ENCODE peak calls at places on chromosomes 11 and 22, in nine cellular contexts. One of them, this sample, is unnamed. For H3K27me3, the result is how much of the 10 kb centered on the place peaks cover.

GRCh38 chr11:64127267-64128072 is 38.4 kb downstream of the MACROD1 start:
- DNase-seq in ovary: no peak
- DNase-seq in mesendoderm: peak
- DNase-seq in CD4-positive, alpha-beta memory T cell: no peak
- DNase-seq in psoas muscle: no peak
- DNase-seq in adipocyte: no peak
- DNase-seq in mesenchymal stem cell: no peak
- DNase-seq in IMR-90: no peak
- DNase-seq in right cardiac atrium: no peak
- DNase-seq in this sample: no peak

GRCh38 chr22:31020334-31020733 is 51.3 kb downstream of the TUG1 start:
- DNase-seq in ovary: no peak
- DNase-seq in mesendoderm: peak
- DNase-seq in CD4-positive, alpha-beta memory T cell: no peak
- DNase-seq in psoas muscle: no peak
- DNase-seq in adipocyte: no peak
- DNase-seq in mesenchymal stem cell: no peak
- DNase-seq in IMR-90: no peak
- DNase-seq in right cardiac atrium: no peak
- DNase-seq in this sample: no peak

GRCh38 chr22:35739642-35740041 is 22.0 kb downstream of the APOL5 start:
- DNase-seq in ovary: no peak
- DNase-seq in mesendoderm: peak
- DNase-seq in CD4-positive, alpha-beta memory T cell: no peak
- DNase-seq in psoas muscle: no peak
- DNase-seq in adipocyte: no peak
- DNase-seq in mesenchymal stem cell: peak
- DNase-seq in IMR-90: no peak
- DNase-seq in right cardiac atrium: no peak
- DNase-seq in this sample: no peak

GRCh38 chr11:64291746-64292457 is 800 bp downstream of the KCNK4 start:
- DNase-seq in ovary: no peak
- DNase-seq in mesendoderm: no peak
- DNase-seq in CD4-positive, alpha-beta memory T cell: no peak
- DNase-seq in psoas muscle: peak
- DNase-seq in adipocyte: peak
- DNase-seq in mesenchymal stem cell: no peak
- DNase-seq in IMR-90: no peak
- DNase-seq in right cardiac atrium: no peak
- DNase-seq in this sample: no peak

GRCh38 chr11:1834132-1834610 is 619 bp upstream of the SYT8 start:
- DNase-seq in ovary: peak
- DNase-seq in mesendoderm: no peak
- DNase-seq in CD4-positive, alpha-beta memory T cell: peak
- DNase-seq in psoas muscle: no peak
- DNase-seq in adipocyte: no peak
- DNase-seq in mesenchymal stem cell: no peak
- DNase-seq in IMR-90: no peak
- DNase-seq in right cardiac atrium: no peak
- DNase-seq in this sample: no peak

GRCh38 chr11:100687630-100688395 is 725 bp downstream of the ARHGAP42 start:
- DNase-seq in ovary: peak
- DNase-seq in mesendoderm: peak
- DNase-seq in CD4-positive, alpha-beta memory T cell: no peak
- DNase-seq in psoas muscle: peak
- DNase-seq in adipocyte: peak
- DNase-seq in mesenchymal stem cell: peak
- DNase-seq in IMR-90: peak
- DNase-seq in right cardiac atrium: no peak
- DNase-seq in this sample: peak

GRCh38 chr22:43209523-43209890 is 22.6 kb upstream of the TTLL12 start:
- DNase-seq in ovary: no peak
- DNase-seq in mesendoderm: no peak
- DNase-seq in CD4-positive, alpha-beta memory T cell: no peak
- DNase-seq in psoas muscle: peak
- DNase-seq in adipocyte: no peak
- DNase-seq in mesenchymal stem cell: no peak
- DNase-seq in IMR-90: no peak
- DNase-seq in right cardiac atrium: no peak
- DNase-seq in this sample: no peak

GRCh38 chr11:97683733-97684132 is 1293.9 kb downstream of the JRKL start:
- DNase-seq in ovary: no peak
- DNase-seq in mesendoderm: peak
- DNase-seq in CD4-positive, alpha-beta memory T cell: no peak
- DNase-seq in psoas muscle: no peak
- DNase-seq in adipocyte: no peak
- DNase-seq in mesenchymal stem cell: no peak
- DNase-seq in IMR-90: no peak
- DNase-seq in right cardiac atrium: no peak
- DNase-seq in this sample: peak

GRCh38 chr11:112659185-112659584 is 302.0 kb upstream of the NCAM1 start:
- DNase-seq in ovary: no peak
- DNase-seq in mesendoderm: no peak
- DNase-seq in CD4-positive, alpha-beta memory T cell: no peak
- DNase-seq in psoas muscle: no peak
- DNase-seq in adipocyte: no peak
- DNase-seq in mesenchymal stem cell: no peak
- DNase-seq in IMR-90: no peak
- DNase-seq in right cardiac atrium: no peak
- DNase-seq in this sample: peak

GRCh38 chr11:114058871-114059277 is 637 bp upstream of the ZBTB16 start:
- DNase-seq in ovary: peak
- DNase-seq in mesendoderm: no peak
- DNase-seq in CD4-positive, alpha-beta memory T cell: no peak
- DNase-seq in psoas muscle: peak
- DNase-seq in adipocyte: peak
- DNase-seq in mesenchymal stem cell: peak
- DNase-seq in IMR-90: no peak
- DNase-seq in right cardiac atrium: peak
- DNase-seq in this sample: no peak

GRCh38 chr11:114058026-114058706 is 1.3 kb upstream of the ZBTB16 start:
- DNase-seq in ovary: peak
- DNase-seq in mesendoderm: peak
- DNase-seq in CD4-positive, alpha-beta memory T cell: no peak
- DNase-seq in psoas muscle: peak
- DNase-seq in adipocyte: no peak
- DNase-seq in mesenchymal stem cell: peak
- DNase-seq in IMR-90: no peak
- DNase-seq in right cardiac atrium: no peak
- DNase-seq in this sample: no peak

GRCh38 chr11:114057147-114057546 is 2.4 kb upstream of the ZBTB16 start:
- DNase-seq in ovary: peak
- DNase-seq in mesendoderm: no peak
- DNase-seq in CD4-positive, alpha-beta memory T cell: no peak
- DNase-seq in psoas muscle: no peak
- DNase-seq in adipocyte: no peak
- DNase-seq in mesenchymal stem cell: no peak
- DNase-seq in IMR-90: no peak
- DNase-seq in right cardiac atrium: peak
- DNase-seq in this sample: no peak

GRCh38 chr11:114056409-114056808 is 3.1 kb upstream of the ZBTB16 start:
- DNase-seq in ovary: no peak
- DNase-seq in mesendoderm: no peak
- DNase-seq in CD4-positive, alpha-beta memory T cell: no peak
- DNase-seq in psoas muscle: no peak
- DNase-seq in adipocyte: no peak
- DNase-seq in mesenchymal stem cell: no peak
- DNase-seq in IMR-90: no peak
- DNase-seq in right cardiac atrium: no peak
- DNase-seq in this sample: no peak

GRCh38 chr11:114057605-114058004 is 1.9 kb upstream of the ZBTB16 start:
- DNase-seq in ovary: no peak
- DNase-seq in mesendoderm: no peak
- DNase-seq in CD4-positive, alpha-beta memory T cell: no peak
- DNase-seq in psoas muscle: no peak
- DNase-seq in adipocyte: no peak
- DNase-seq in mesenchymal stem cell: no peak
- DNase-seq in IMR-90: no peak
- DNase-seq in right cardiac atrium: no peak
- DNase-seq in this sample: no peak
- H3K27me3 ChIP-seq in ovary: under half
- H3K27me3 ChIP-seq in mesendoderm: half or more
- H3K27me3 ChIP-seq in CD4-positive, alpha-beta memory T cell: under half
- H3K27me3 ChIP-seq in psoas muscle: under half
- H3K27me3 ChIP-seq in adipocyte: under half
- H3K27me3 ChIP-seq in mesenchymal stem cell: half or more
- H3K27me3 ChIP-seq in IMR-90: half or more
- H3K27me3 ChIP-seq in right cardiac atrium: under half
- H3K27me3 ChIP-seq in this sample: under half

GRCh38 chr11:7088921-7089320 is at the start of gene RBMXL2:
- DNase-seq in ovary: no peak
- DNase-seq in mesendoderm: no peak
- DNase-seq in CD4-positive, alpha-beta memory T cell: no peak
- DNase-seq in psoas muscle: peak
- DNase-seq in adipocyte: no peak
- DNase-seq in mesenchymal stem cell: no peak
- DNase-seq in IMR-90: no peak
- DNase-seq in right cardiac atrium: peak
- DNase-seq in this sample: no peak
- H3K27me3 ChIP-seq in ovary: under half
- H3K27me3 ChIP-seq in mesendoderm: under half
- H3K27me3 ChIP-seq in CD4-positive, alpha-beta memory T cell: under half
- H3K27me3 ChIP-seq in psoas muscle: under half
- H3K27me3 ChIP-seq in adipocyte: under half
- H3K27me3 ChIP-seq in mesenchymal stem cell: under half
- H3K27me3 ChIP-seq in IMR-90: under half
- H3K27me3 ChIP-seq in right cardiac atrium: under half
- H3K27me3 ChIP-seq in this sample: under half

GRCh38 chr11:114972105-114972504 is 293.8 kb downstream of the NXPE2 start:
- DNase-seq in ovary: no peak
- DNase-seq in mesendoderm: no peak
- DNase-seq in CD4-positive, alpha-beta memory T cell: no peak
- DNase-seq in psoas muscle: no peak
- DNase-seq in adipocyte: no peak
- DNase-seq in mesenchymal stem cell: no peak
- DNase-seq in IMR-90: no peak
- DNase-seq in right cardiac atrium: no peak
- DNase-seq in this sample: no peak

GRCh38 chr11:114970908-114971645 is 292.8 kb downstream of the NXPE2 start:
- DNase-seq in ovary: no peak
- DNase-seq in mesendoderm: no peak
- DNase-seq in CD4-positive, alpha-beta memory T cell: no peak
- DNase-seq in psoas muscle: no peak
- DNase-seq in adipocyte: no peak
- DNase-seq in mesenchymal stem cell: no peak
- DNase-seq in IMR-90: no peak
- DNase-seq in right cardiac atrium: no peak
- DNase-seq in this sample: no peak
- H3K27me3 ChIP-seq in ovary: under half
- H3K27me3 ChIP-seq in mesendoderm: under half
- H3K27me3 ChIP-seq in CD4-positive, alpha-beta memory T cell: under half
- H3K27me3 ChIP-seq in psoas muscle: under half
- H3K27me3 ChIP-seq in adipocyte: under half
- H3K27me3 ChIP-seq in mesenchymal stem cell: under half
- H3K27me3 ChIP-seq in IMR-90: under half
- H3K27me3 ChIP-seq in right cardiac atrium: under half
- H3K27me3 ChIP-seq in this sample: under half

DNA sequence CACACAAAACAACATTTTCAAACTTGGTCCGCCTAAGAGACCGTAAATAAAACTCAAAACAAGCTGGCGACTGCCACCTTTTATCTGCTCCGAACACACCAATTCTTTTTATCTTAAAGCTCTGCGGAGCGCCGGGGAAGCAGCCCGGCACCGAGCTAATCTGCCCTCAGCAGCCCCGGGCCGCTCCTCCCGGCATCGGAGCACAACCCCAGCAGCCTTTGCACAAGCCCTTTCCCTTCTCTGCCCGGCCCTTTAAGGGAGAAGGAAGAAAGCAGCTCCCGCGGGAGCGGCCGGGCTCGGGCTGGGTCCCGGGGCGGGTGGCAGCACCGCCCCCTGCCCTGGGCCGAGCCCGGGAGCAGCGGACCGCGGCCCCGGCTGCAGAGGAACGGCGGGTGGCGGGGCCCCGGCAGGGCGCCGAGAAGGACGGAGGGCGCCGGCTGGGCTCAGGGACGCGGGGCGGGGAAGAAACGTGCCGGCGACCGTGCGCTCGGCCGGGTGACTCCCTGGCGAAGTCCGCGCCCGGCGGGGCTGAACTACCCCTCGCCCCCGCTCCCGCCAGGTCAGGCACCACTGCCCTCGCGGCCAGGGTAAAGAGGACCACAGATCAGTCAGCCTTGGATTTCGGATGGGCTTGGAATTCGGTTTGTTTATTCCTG is 133.5 kb upstream of the C11orf58 start:
- DNase-seq in ovary: peak
- DNase-seq in mesendoderm: peak
- DNase-seq in CD4-positive, alpha-beta memory T cell: no peak
- DNase-seq in psoas muscle: peak
- DNase-seq in adipocyte: peak
- DNase-seq in mesenchymal stem cell: peak
- DNase-seq in IMR-90: peak
- DNase-seq in right cardiac atrium: peak
- DNase-seq in this sample: peak
- H3K27me3 ChIP-seq in ovary: under half
- H3K27me3 ChIP-seq in mesendoderm: under half
- H3K27me3 ChIP-seq in CD4-positive, alpha-beta memory T cell: half or more
- H3K27me3 ChIP-seq in psoas muscle: under half
- H3K27me3 ChIP-seq in adipocyte: under half
- H3K27me3 ChIP-seq in mesenchymal stem cell: half or more
- H3K27me3 ChIP-seq in IMR-90: under half
- H3K27me3 ChIP-seq in right cardiac atrium: under half
- H3K27me3 ChIP-seq in this sample: under half

DNA sequence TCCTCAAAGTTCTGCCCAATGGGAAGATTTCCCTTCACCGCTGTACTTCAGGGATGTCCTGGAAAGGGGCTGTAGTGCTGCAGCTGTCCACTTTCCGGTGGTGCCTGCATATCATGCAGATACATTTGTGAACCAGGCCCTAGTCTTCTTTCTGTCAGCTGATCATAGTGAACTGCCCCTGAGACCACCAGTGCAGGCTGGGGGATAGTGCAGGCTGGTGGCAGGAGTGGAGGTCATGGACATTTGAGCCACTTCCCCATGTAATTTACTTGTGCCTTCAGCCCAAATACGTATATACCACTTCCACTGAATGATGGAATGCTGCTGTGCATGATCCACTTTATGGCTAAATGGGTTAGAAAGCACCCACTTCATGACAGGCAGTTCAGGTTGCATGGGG is 120.0 kb downstream of the ZNF280B start:
- DNase-seq in ovary: no peak
- DNase-seq in mesendoderm: no peak
- DNase-seq in CD4-positive, alpha-beta memory T cell: no peak
- DNase-seq in psoas muscle: no peak
- DNase-seq in adipocyte: no peak
- DNase-seq in mesenchymal stem cell: no peak
- DNase-seq in IMR-90: no peak
- DNase-seq in right cardiac atrium: no peak
- DNase-seq in this sample: no peak
- H3K27me3 ChIP-seq in ovary: under half
- H3K27me3 ChIP-seq in mesendoderm: under half
- H3K27me3 ChIP-seq in CD4-positive, alpha-beta memory T cell: under half
- H3K27me3 ChIP-seq in psoas muscle: under half
- H3K27me3 ChIP-seq in adipocyte: half or more
- H3K27me3 ChIP-seq in mesenchymal stem cell: half or more
- H3K27me3 ChIP-seq in IMR-90: under half
- H3K27me3 ChIP-seq in right cardiac atrium: under half
- H3K27me3 ChIP-seq in this sample: under half